ENCODE peak calls at places on chromosomes 16 and 17, in four cellular contexts. One of them, this sample, is unnamed.
A peak's percentile ranks its signal among the peaks of the same experiment; 100 is the strongest.

GRCh38 chr17:38428150-38428642 is at the start of gene ARHGAP23:
- DNase-seq in NCI-H1092 treated with DMSO at 0.1 percent for 48 hours: no peak
- DNase-seq in fibroblast of pulmonary artery: peak; percentile 81
- DNase-seq in bronchial epithelial cell: no peak
- DNase-seq in this sample: peak; percentile 70

GRCh38 chr17:1379930-1380313 is 20.1 kb downstream of the YWHAE start:
- DNase-seq in NCI-H1092 treated with DMSO at 0.1 percent for 48 hours: no peak
- DNase-seq in bronchial epithelial cell: no peak
- DNase-seq in fibroblast of pulmonary artery: no peak
- DNase-seq in this sample: no peak

GRCh38 chr16:61820398-61820797 is 215.8 kb downstream of the CDH8 start:
- DNase-seq in fibroblast of pulmonary artery: peak; percentile 18
- DNase-seq in bronchial epithelial cell: peak; percentile 1
- DNase-seq in NCI-H1092 treated with DMSO at 0.1 percent for 48 hours: no peak
- DNase-seq in this sample: peak; percentile 52

GRCh38 chr16:54867302-54867832 is 63.3 kb upstream of the IRX5 start:
- DNase-seq in NCI-H1092 treated with DMSO at 0.1 percent for 48 hours: no peak
- DNase-seq in fibroblast of pulmonary artery: no peak
- DNase-seq in bronchial epithelial cell: no peak
- DNase-seq in this sample: no peak

GRCh38 chr17:50596191-50597037 is 35.9 kb downstream of the CACNA1G start:
- DNase-seq in fibroblast of pulmonary artery: no peak
- DNase-seq in bronchial epithelial cell: no peak
- DNase-seq in NCI-H1092 treated with DMSO at 0.1 percent for 48 hours: no peak
- DNase-seq in this sample: peak; percentile 4

GRCh38 chr16:80250376-80250775 is 290.4 kb upstream of the DYNLRB2 start:
- DNase-seq in fibroblast of pulmonary artery: no peak
- DNase-seq in bronchial epithelial cell: no peak
- DNase-seq in NCI-H1092 treated with DMSO at 0.1 percent for 48 hours: no peak
- DNase-seq in this sample: no peak

GRCh38 chr17:29760771-29761682 is 138.3 kb upstream of the CORO6 start:
- DNase-seq in NCI-H1092 treated with DMSO at 0.1 percent for 48 hours: no peak
- DNase-seq in fibroblast of pulmonary artery: peak; percentile 89
- DNase-seq in bronchial epithelial cell: peak; percentile 67
- DNase-seq in this sample: peak; percentile 87

GRCh38 chr17:2792541-2793169 is 3.6 kb upstream of the RAP1GAP2 start:
- DNase-seq in NCI-H1092 treated with DMSO at 0.1 percent for 48 hours: no peak
- DNase-seq in bronchial epithelial cell: no peak
- DNase-seq in fibroblast of pulmonary artery: no peak
- DNase-seq in this sample: no peak

GRCh38 chr17:17989618-17990017 is 17.0 kb downstream of the DRC3 start:
- DNase-seq in NCI-H1092 treated with DMSO at 0.1 percent for 48 hours: no peak
- DNase-seq in fibroblast of pulmonary artery: no peak
- DNase-seq in bronchial epithelial cell: no peak
- DNase-seq in this sample: no peak

GRCh38 chr17:15007001-15007400 is 258.1 kb downstream of the PMP22 start:
- DNase-seq in fibroblast of pulmonary artery: no peak
- DNase-seq in NCI-H1092 treated with DMSO at 0.1 percent for 48 hours: no peak
- DNase-seq in bronchial epithelial cell: no peak
- DNase-seq in this sample: no peak

GRCh38 chr17:76265624-76266243 is 586 bp downstream of the UBALD2 start:
- DNase-seq in bronchial epithelial cell: no peak
- DNase-seq in fibroblast of pulmonary artery: peak; percentile 53
- DNase-seq in NCI-H1092 treated with DMSO at 0.1 percent for 48 hours: peak; percentile 34
- DNase-seq in this sample: peak; percentile 52

GRCh38 chr16:8867483-8868271 is 1.1 kb downstream of the CARHSP1 start:
- DNase-seq in bronchial epithelial cell: no peak
- DNase-seq in fibroblast of pulmonary artery: no peak
- DNase-seq in NCI-H1092 treated with DMSO at 0.1 percent for 48 hours: peak; percentile 61
- DNase-seq in this sample: peak; percentile 47

GRCh38 chr17:78344666-78345065 is 15.2 kb downstream of the SOCS3 start:
- DNase-seq in fibroblast of pulmonary artery: no peak
- DNase-seq in NCI-H1092 treated with DMSO at 0.1 percent for 48 hours: no peak
- DNase-seq in bronchial epithelial cell: no peak
- DNase-seq in this sample: peak; percentile 33

GRCh38 chr17:73942668-73943415 is 260.6 kb upstream of the RPL38 start:
- DNase-seq in NCI-H1092 treated with DMSO at 0.1 percent for 48 hours: no peak
- DNase-seq in bronchial epithelial cell: no peak
- DNase-seq in fibroblast of pulmonary artery: no peak
- DNase-seq in this sample: no peak

GRCh38 chr17:50863221-50863843 is 2.8 kb downstream of the TOB1 start:
- DNase-seq in NCI-H1092 treated with DMSO at 0.1 percent for 48 hours: peak; percentile 15
- DNase-seq in fibroblast of pulmonary artery: peak; percentile 54
- DNase-seq in bronchial epithelial cell: peak; percentile 39
- DNase-seq in this sample: peak; percentile 64

GRCh38 chr17:39541652-39542051 is 66.1 kb downstream of the NEUROD2 start:
- DNase-seq in fibroblast of pulmonary artery: no peak
- DNase-seq in NCI-H1092 treated with DMSO at 0.1 percent for 48 hours: no peak
- DNase-seq in bronchial epithelial cell: peak; percentile 13
- DNase-seq in this sample: no peak

GRCh38 chr17:50266384-50267073 is 7.7 kb upstream of the TMEM92 start:
- DNase-seq in fibroblast of pulmonary artery: peak; percentile 83
- DNase-seq in bronchial epithelial cell: peak; percentile 44
- DNase-seq in NCI-H1092 treated with DMSO at 0.1 percent for 48 hours: peak; percentile 81
- DNase-seq in this sample: peak; percentile 88

GRCh38 chr16:56191807-56192643 is 736 bp downstream of the GNAO1 start:
- DNase-seq in NCI-H1092 treated with DMSO at 0.1 percent for 48 hours: peak; percentile 62
- DNase-seq in bronchial epithelial cell: no peak
- DNase-seq in fibroblast of pulmonary artery: no peak
- DNase-seq in this sample: no peak

GRCh38 chr17:76452646-76453430 is at the start of gene UBE2O:
- DNase-seq in fibroblast of pulmonary artery: peak; percentile 84
- DNase-seq in bronchial epithelial cell: peak; percentile 59
- DNase-seq in NCI-H1092 treated with DMSO at 0.1 percent for 48 hours: peak; percentile 82
- DNase-seq in this sample: peak; percentile 87

GRCh38 chr17:78132767-78133178 is 2.2 kb downstream of the TMC8 start:
- DNase-seq in NCI-H1092 treated with DMSO at 0.1 percent for 48 hours: no peak
- DNase-seq in fibroblast of pulmonary artery: no peak
- DNase-seq in bronchial epithelial cell: no peak
- DNase-seq in this sample: no peak

This sample was measured in choroid plexus epithelial cell.